ENCODE peak calls at places on chromosome 13, in eight cellular contexts. B, G, X, H, D, I, P and U are unnamed samples.

GRCh38 chr13:71360041-71360440 is 507.0 kb downstream of the DACH1 start:
- DNase-seq in B (no peak), G (no peak), X (no peak), H (no peak), D (no peak), I (no peak), P (no peak), U (no peak)

GRCh38 chr13:108855737-108856387 is 226.5 kb downstream of the MYO16 start:
- DNase-seq in B (no peak), G (no peak), X (no peak), H (no peak), D (no peak), I (no peak), P (no peak), U (no peak)

GRCh38 chr13:79187917-79188699 is 217.9 kb downstream of the RBM26 start:
- DNase-seq in B (no peak), G (no peak), X (no peak), H (no peak), D (no peak), I (no peak), P (no peak), U (no peak)

GRCh38 chr13:111632906-111633305 is 312.5 kb downstream of the TEX29 start:
- DNase-seq in B (no peak), G (no peak), X (no peak), H (no peak), D (no peak), I (no peak), P (no peak), U (no peak)

GRCh38 chr13:67147257-67148218 is 82.6 kb downstream of the PCDH9 start:
- DNase-seq in B (no peak), G (no peak), X (peak), H (peak), D (no peak), I (peak), P (peak), U (no peak)

GRCh38 chr13:102825921-102826706 is 19.7 kb upstream of the ERCC5 start:
- DNase-seq in B (no peak), G (no peak), X (peak), H (peak), D (no peak), I (peak), P (peak), U (peak)

GRCh38 chr13:40290758-40291157 is 375.7 kb downstream of the FOXO1 start:
- DNase-seq in B (no peak), G (no peak), X (no peak), H (no peak), D (no peak), I (no peak), P (no peak), U (no peak)

GRCh38 chr13:108214511-108215383 is 589 bp downstream of the LIG4 start:
- DNase-seq in B (no peak), G (peak), X (no peak), H (no peak), D (no peak), I (no peak), P (no peak), U (no peak)

GRCh38 chr13:49563513-49563912 is 21.8 kb downstream of the RCBTB1 start:
- DNase-seq in B (no peak), G (no peak), X (peak), H (no peak), D (no peak), I (no peak), P (peak), U (peak)

GRCh38 chr13:95243207-95243606 is 58.0 kb downstream of the ABCC4 start:
- DNase-seq in B (no peak), G (no peak), X (no peak), H (no peak), D (peak), I (no peak), P (no peak), U (no peak)

GRCh38 chr13:110769097-110769496 is 55.6 kb downstream of the ING1 start:
- DNase-seq in B (no peak), G (no peak), X (no peak), H (no peak), D (no peak), I (no peak), P (no peak), U (no peak)

GRCh38 chr13:110138700-110139036 is 168.3 kb downstream of the COL4A1 start:
- DNase-seq in B (no peak), G (no peak), X (no peak), H (no peak), D (no peak), I (no peak), P (no peak), U (no peak)

GRCh38 chr13:59391696-59392095 is 772.0 kb downstream of the DIAPH3 start:
- DNase-seq in B (no peak), G (peak), X (peak), H (no peak), D (no peak), I (no peak), P (peak), U (peak)

GRCh38 chr13:112966776-112967175 is 2.2 kb upstream of the MCF2L start:
- DNase-seq in B (no peak), G (no peak), X (no peak), H (no peak), D (peak), I (no peak), P (no peak), U (no peak)

GRCh38 chr13:99979453-99980200 is 2.0 kb upstream of the ZIC2 start:
- DNase-seq in B (no peak), G (no peak), X (no peak), H (no peak), D (no peak), I (no peak), P (no peak), U (no peak)

GRCh38 chr13:24922390-24923304 is 158.7 kb downstream of the RNF17 start:
- DNase-seq in B (peak), G (peak), X (peak), H (peak), D (peak), I (peak), P (peak), U (peak)

GRCh38 chr13:72199640-72200039 is 332.6 kb upstream of the DACH1 start:
- DNase-seq in B (no peak), G (no peak), X (no peak), H (no peak), D (no peak), I (no peak), P (no peak), U (no peak)

GRCh38 chr13:40562975-40563349 is 103.5 kb downstream of the FOXO1 start:
- DNase-seq in B (no peak), G (no peak), X (no peak), H (no peak), D (no peak), I (no peak), P (no peak), U (no peak)

GRCh38 chr13:20924758-20925394 is 22.3 kb upstream of the XPO4 start:
- DNase-seq in B (peak), G (peak), X (peak), H (no peak), D (peak), I (peak), P (peak), U (peak)

GRCh38 chr13:34675626-34676025 is 266.4 kb upstream of the NBEA start:
- DNase-seq in B (no peak), G (no peak), X (no peak), H (no peak), D (no peak), I (no peak), P (no peak), U (no peak)

GRCh38 chr13:45546410-45546765 is 69.2 kb downstream of the ERICH6B start:
- DNase-seq in B (no peak), G (no peak), X (no peak), H (no peak), D (no peak), I (no peak), P (no peak), U (no peak)
- H3K4me3 ChIP-seq in B (no peak), G (no peak), X (no peak), H (no peak), D (no peak), I (no peak), P (no peak), U (no peak)

GRCh38 chr13:33312150-33312908 is 26.8 kb upstream of the STARD13 start:
- DNase-seq in B (no peak), G (no peak), X (peak), H (no peak), D (no peak), I (no peak), P (peak), U (no peak)
- TF ChIP-seq CTCF in B (no peak), G (peak), X (peak), H (peak), D (peak), I (peak), P (peak), U (peak)

GRCh38 chr13:23427342-23428182 is 5.9 kb downstream of the SACS start:
- DNase-seq in B (peak), G (peak), X (peak), H (no peak), D (no peak), I (peak), P (peak), U (peak)
- H3K4me3 ChIP-seq in B (peak), G (no peak), X (no peak), H (no peak), D (no peak), I (peak), P (no peak), U (no peak)

GRCh38 chr13:93260591-93260990 is 34.0 kb downstream of the GPC6 start:
- DNase-seq in B (no peak), G (no peak), X (peak), H (no peak), D (no peak), I (no peak), P (peak), U (no peak)
- TF ChIP-seq CTCF in B (no peak), G (no peak), X (no peak), H (no peak), D (no peak), I (no peak), P (no peak), U (no peak)

GRCh38 chr13:75639426-75639825 is 3.3 kb downstream of the LMO7 start:
- DNase-seq in B (no peak), G (no peak), X (no peak), H (no peak), D (no peak), I (no peak), P (no peak), U (no peak)
- H3K4me3 ChIP-seq in B (no peak), G (no peak), X (no peak), H (no peak), D (no peak), I (peak), P (peak), U (peak)

GRCh38 chr13:44874886-44875630 is 114.2 kb downstream of the NUFIP1 start:
- DNase-seq in B (no peak), G (no peak), X (peak), H (no peak), D (no peak), I (no peak), P (no peak), U (no peak)

GRCh38 chr13:44874176-44874575 is 115.1 kb downstream of the NUFIP1 start:
- DNase-seq in B (no peak), G (no peak), X (no peak), H (no peak), D (no peak), I (no peak), P (no peak), U (no peak)

GRCh38 chr13:44876782-44877324 is 112.4 kb downstream of the NUFIP1 start:
- DNase-seq in B (no peak), G (no peak), X (peak), H (no peak), D (no peak), I (no peak), P (no peak), U (no peak)

GRCh38 chr13:44884076-44884729 is 105.1 kb downstream of the NUFIP1 start:
- DNase-seq in B (no peak), G (no peak), X (peak), H (no peak), D (no peak), I (peak), P (peak), U (no peak)

DNA sequence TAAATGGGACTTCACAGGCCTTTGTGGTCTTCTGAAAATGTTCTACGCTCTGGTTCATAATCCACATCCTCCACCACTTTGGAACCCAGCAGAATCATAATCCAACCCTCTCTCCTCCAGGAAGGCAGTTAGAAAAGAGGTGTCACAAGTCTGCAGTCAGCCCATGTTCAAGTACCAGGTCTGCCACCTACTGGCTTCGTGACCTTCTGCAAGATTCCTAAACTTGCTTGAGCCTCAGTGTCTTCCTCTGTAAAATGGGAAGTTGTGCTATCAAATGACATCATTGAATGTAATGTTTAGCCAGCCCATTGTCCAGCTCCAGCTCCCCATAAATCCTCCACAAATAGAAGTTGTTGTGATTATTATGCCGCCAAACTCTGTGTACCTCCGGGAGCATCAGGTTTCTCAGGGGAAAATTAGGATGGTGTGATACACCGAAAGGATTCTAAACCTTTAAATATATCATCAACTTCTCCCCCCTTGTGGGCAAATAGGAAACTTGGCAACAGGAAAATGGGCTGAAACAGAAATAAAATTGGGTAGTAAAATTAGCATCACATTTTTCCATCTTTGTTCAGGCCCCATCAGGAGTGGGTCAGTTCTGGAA is 109.7 kb downstream of the NUFIP1 start:
- DNase-seq in B (no peak), G (peak), X (peak), H (no peak), D (no peak), I (peak), P (peak), U (no peak)
- TF ChIP-seq CTCF in B (no peak), G (peak), X (peak), H (peak), D (peak), I (peak), P (peak), U (peak)

GRCh38 chr13:31835932-31836331 is 96.6 kb downstream of the RXFP2 start:
- DNase-seq in B (no peak), G (no peak), X (peak), H (no peak), D (no peak), I (no peak), P (peak), U (peak)
- H3K4me3 ChIP-seq in B (no peak), G (no peak), X (no peak), H (no peak), D (no peak), I (no peak), P (no peak), U (no peak)